ENCODE peak calls at places on chromosomes 12 and 14, in ten cellular contexts. V, W, T, S, L, H, C, A, Z and O are unnamed samples.

GRCh38 chr14:26738571-26738970 is 140.7 kb upstream of the NOVA1 start:
- DNase-seq in V (no peak), W (no peak), T (no peak), S (no peak), L (peak; percentile 2), H (no peak), C (no peak), A (peak; percentile 56), Z (no peak), O (peak; percentile 2)

GRCh38 chr12:88391556-88391955 is 188.7 kb downstream of the KITLG start:
- DNase-seq in V (no peak), W (peak; percentile 59), T (no peak), S (no peak), L (peak; percentile 75), H (no peak), C (no peak), A (peak; percentile 88), Z (peak; percentile 36), O (peak; percentile 78)

GRCh38 chr14:57889245-57889644 is 23.4 kb upstream of the SLC35F4 start:
- DNase-seq in V (peak; percentile 78), W (no peak), T (no peak), S (peak; percentile 70), L (peak; percentile 74), H (no peak), C (no peak), A (peak; percentile 36), Z (peak; percentile 13), O (peak; percentile 92)

GRCh38 chr14:90695997-90696681 is 120.1 kb downstream of the TTC7B start:
- DNase-seq in V (no peak), W (no peak), T (no peak), S (no peak), L (no peak), H (no peak), C (no peak), A (no peak), Z (no peak), O (no peak)

GRCh38 chr12:108323581-108323980 is 15.5 kb downstream of the CMKLR1 start:
- DNase-seq in V (no peak), W (no peak), T (no peak), S (no peak), L (no peak), H (no peak), C (no peak), A (no peak), Z (no peak), O (no peak)

GRCh38 chr12:12741705-12742104 is 24.5 kb downstream of the CDKN1B start:
- DNase-seq in V (no peak), W (no peak), T (no peak), S (no peak), L (no peak), H (no peak), C (no peak), A (no peak), Z (no peak), O (no peak)

GRCh38 chr14:91286530-91286937 is 42.0 kb upstream of the GPR68 start:
- DNase-seq in V (peak; percentile 80), W (peak; percentile 54), T (peak; percentile 81), S (peak; percentile 84), L (peak; percentile 66), H (peak; percentile 74), C (peak; percentile 77), A (peak; percentile 79), Z (peak; percentile 74), O (peak; percentile 83)

GRCh38 chr14:55609681-55610080 is 29.7 kb downstream of the KTN1 start:
- DNase-seq in V (no peak), W (no peak), T (no peak), S (no peak), L (no peak), H (no peak), C (no peak), A (peak; percentile 65), Z (peak; percentile 25), O (no peak)

GRCh38 chr14:99395904-99396530 is 84.6 kb downstream of the SETD3 start:
- DNase-seq in V (no peak), W (no peak), T (no peak), S (no peak), L (peak; percentile 72), H (no peak), C (no peak), A (peak; percentile 24), Z (peak; percentile 31), O (peak; percentile 52)

GRCh38 chr14:67806228-67806627 is 10.2 kb downstream of the ZFYVE26 start:
- DNase-seq in V (no peak), W (no peak), T (no peak), S (no peak), L (no peak), H (no peak), C (no peak), A (no peak), Z (no peak), O (no peak)

GRCh38 chr14:100564506-100564905 is 22.7 kb downstream of the BEGAIN start:
- DNase-seq in V (no peak), W (no peak), T (no peak), S (no peak), L (no peak), H (no peak), C (no peak), A (no peak), Z (no peak), O (no peak)

GRCh38 chr14:42869681-42870080 is 1263.0 kb downstream of the LRFN5 start:
- DNase-seq in V (no peak), W (no peak), T (no peak), S (no peak), L (no peak), H (no peak), C (no peak), A (peak; percentile 24), Z (no peak), O (no peak)
- TF ChIP-seq CTCF in V (no peak), W (no peak), T (no peak), S (no peak), L (no peak), H (no peak), C (no peak), A (no peak), Z (no peak), O (no peak)

DNA sequence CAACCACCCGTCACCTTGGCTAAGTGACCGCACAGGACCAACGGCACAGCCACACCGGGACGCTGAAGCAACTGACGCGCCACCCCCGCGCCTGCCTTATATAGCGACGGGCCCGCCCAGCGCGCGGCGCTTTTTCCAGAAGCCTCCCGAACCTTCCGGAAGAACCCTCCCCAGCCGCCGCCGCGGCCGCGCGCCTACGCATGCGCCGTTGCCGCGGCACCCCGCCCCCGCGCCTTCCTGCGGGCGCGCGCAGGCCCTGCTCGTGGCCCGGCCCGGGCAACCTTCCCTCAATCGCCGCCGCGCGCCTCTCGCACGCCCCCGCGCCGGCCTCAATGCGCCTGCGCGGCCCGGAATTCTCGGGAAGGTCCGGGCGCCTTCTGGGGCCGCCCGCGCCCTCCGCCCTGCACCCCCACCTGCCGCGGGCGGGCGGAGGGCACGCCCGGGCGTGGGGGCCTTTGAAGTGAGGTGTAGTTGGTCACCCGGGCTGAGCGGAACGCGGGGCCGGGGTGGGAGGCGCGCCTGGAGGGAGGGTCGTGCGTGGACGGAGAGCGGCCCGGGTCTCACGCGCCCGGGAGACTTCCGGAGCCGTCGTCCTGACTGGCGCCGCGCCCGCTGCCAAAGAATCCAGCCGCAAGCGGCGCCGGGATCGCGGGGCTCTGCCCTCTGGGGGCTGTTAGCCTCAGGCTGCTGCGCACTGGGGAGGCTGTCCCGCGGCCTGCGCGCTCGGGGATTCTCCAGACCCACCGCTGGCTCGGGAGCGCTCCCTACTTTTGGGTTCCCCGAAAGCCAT is at the start of gene HSP90AA1:
- DNase-seq in V (peak; percentile 98), W (peak; percentile 87), T (peak; percentile 91), S (peak; percentile 95), L (peak; percentile 83), H (peak; percentile 96), C (peak; percentile 95), A (peak; percentile 93), Z (peak; percentile 95), O (peak; percentile 90)
- TF ChIP-seq CTCF in V (peak; percentile 28), W (no peak), T (peak; percentile 31), S (peak; percentile 41), L (peak; percentile 16), H (peak; percentile 9), C (peak; percentile 12), A (no peak), Z (no peak), O (no peak)

GRCh38 chr14:76923422-76924362 is 97.5 kb downstream of the LRRC74A start:
- DNase-seq in V (no peak), W (no peak), T (no peak), S (no peak), L (no peak), H (no peak), C (no peak), A (no peak), Z (no peak), O (no peak)
- TF ChIP-seq CTCF in V (no peak), W (no peak), T (no peak), S (no peak), L (no peak), H (no peak), C (no peak), A (no peak), Z (no peak), O (no peak)

DNA sequence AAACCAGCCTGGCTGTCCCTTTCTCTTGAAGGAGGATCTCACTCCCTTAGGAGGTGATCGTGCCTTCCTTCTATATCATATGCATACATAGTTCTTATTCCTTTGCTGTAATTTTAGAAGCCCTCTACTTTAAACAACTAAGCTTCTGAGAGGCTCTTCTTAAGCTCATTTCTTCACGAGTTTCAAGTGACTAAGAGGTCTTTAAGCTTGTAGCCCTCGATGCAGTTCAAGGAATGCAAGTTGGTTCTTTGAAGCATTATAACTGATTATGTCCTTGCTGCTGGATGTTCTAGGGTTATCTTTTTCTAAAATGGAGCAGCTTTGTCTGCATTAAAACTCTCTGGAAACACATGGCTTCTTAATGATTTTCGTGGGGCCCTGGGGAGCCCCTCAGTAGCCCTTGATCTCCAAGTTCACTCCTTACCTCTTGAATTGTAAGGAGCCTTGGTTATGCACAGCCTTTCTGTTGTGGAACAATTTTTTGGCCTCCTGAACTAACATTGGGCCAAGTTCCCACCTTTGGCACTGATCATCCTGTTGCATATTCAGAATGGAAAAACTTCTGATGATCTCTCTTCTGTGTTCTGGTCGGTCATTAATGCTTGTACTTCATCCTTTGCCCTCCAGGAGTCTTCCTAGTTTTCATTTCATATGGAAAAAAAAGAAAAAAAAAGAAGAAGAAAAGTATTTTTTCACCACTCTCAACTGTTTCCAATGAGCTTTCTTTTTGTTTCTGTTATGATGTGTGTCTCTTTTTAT is 12.6 kb downstream of the RASSF8 start:
- DNase-seq in V (no peak), W (no peak), T (no peak), S (no peak), L (no peak), H (no peak), C (no peak), A (no peak), Z (no peak), O (no peak)
- TF ChIP-seq CTCF in V (no peak), W (no peak), T (no peak), S (peak; percentile 26), L (peak; percentile 11), H (peak; percentile 31), C (no peak), A (peak; percentile 20), Z (no peak), O (no peak)